ENCODE peak calls at places on chromosomes 5 and 9, in seven cellular contexts. One of them, this sample, is unnamed.

GRCh38 chr5:175809531-175810121 is 61.8 kb upstream of the CPLX2 start:
- DNase-seq in progenitor cell of endocrine pancreas: no peak
- DNase-seq in right atrium auricular region: no peak
- DNase-seq in epithelial cell of esophagus: no peak
- DNase-seq in lower lobe of right lung: no peak
- DNase-seq in A673: peak
- DNase-seq in epithelial cell of proximal tubule: no peak
- DNase-seq in this sample: no peak

GRCh38 chr9:98248737-98249474 is 6.5 kb downstream of the TBC1D2 start:
- DNase-seq in epithelial cell of esophagus: peak
- DNase-seq in lower lobe of right lung: peak
- DNase-seq in right atrium auricular region: peak
- DNase-seq in A673: no peak
- DNase-seq in epithelial cell of proximal tubule: peak
- DNase-seq in progenitor cell of endocrine pancreas: no peak
- DNase-seq in this sample: no peak

GRCh38 chr5:56147106-56147505 is 86.0 kb downstream of the ANKRD55 start:
- DNase-seq in A673: no peak
- DNase-seq in epithelial cell of esophagus: peak
- DNase-seq in epithelial cell of proximal tubule: no peak
- DNase-seq in progenitor cell of endocrine pancreas: no peak
- DNase-seq in lower lobe of right lung: no peak
- DNase-seq in right atrium auricular region: no peak
- DNase-seq in this sample: no peak

GRCh38 chr9:111969622-111970021 is 73.0 kb downstream of the UGCG start:
- DNase-seq in right atrium auricular region: no peak
- DNase-seq in epithelial cell of proximal tubule: no peak
- DNase-seq in A673: no peak
- DNase-seq in progenitor cell of endocrine pancreas: no peak
- DNase-seq in lower lobe of right lung: no peak
- DNase-seq in epithelial cell of esophagus: no peak
- DNase-seq in this sample: no peak

GRCh38 chr5:67577424-67577823 is 380.8 kb upstream of the CD180 start:
- DNase-seq in A673: peak
- DNase-seq in epithelial cell of proximal tubule: peak
- DNase-seq in progenitor cell of endocrine pancreas: no peak
- DNase-seq in epithelial cell of esophagus: peak
- DNase-seq in lower lobe of right lung: no peak
- DNase-seq in right atrium auricular region: no peak
- DNase-seq in this sample: no peak

GRCh38 chr9:137606734-137607138 is 1.2 kb downstream of the ARRDC1 start:
- DNase-seq in progenitor cell of endocrine pancreas: no peak
- DNase-seq in lower lobe of right lung: peak
- DNase-seq in A673: no peak
- DNase-seq in epithelial cell of proximal tubule: no peak
- DNase-seq in right atrium auricular region: no peak
- DNase-seq in epithelial cell of esophagus: no peak
- DNase-seq in this sample: no peak

GRCh38 chr9:95627802-95628201 is 111.0 kb upstream of the PTCH1 start:
- DNase-seq in progenitor cell of endocrine pancreas: no peak
- DNase-seq in epithelial cell of esophagus: peak
- DNase-seq in A673: peak
- DNase-seq in lower lobe of right lung: no peak
- DNase-seq in right atrium auricular region: no peak
- DNase-seq in epithelial cell of proximal tubule: no peak
- DNase-seq in this sample: no peak

GRCh38 chr5:57939335-57939734 is 456.7 kb upstream of the ACTBL2 start:
- DNase-seq in lower lobe of right lung: no peak
- DNase-seq in right atrium auricular region: no peak
- DNase-seq in progenitor cell of endocrine pancreas: no peak
- DNase-seq in epithelial cell of proximal tubule: no peak
- DNase-seq in epithelial cell of esophagus: no peak
- DNase-seq in A673: no peak
- DNase-seq in this sample: no peak

GRCh38 chr5:171616002-171616780 is 169.4 kb upstream of the SMIM23 start:
- DNase-seq in epithelial cell of esophagus: no peak
- DNase-seq in right atrium auricular region: no peak
- DNase-seq in lower lobe of right lung: no peak
- DNase-seq in A673: no peak
- DNase-seq in progenitor cell of endocrine pancreas: no peak
- DNase-seq in epithelial cell of proximal tubule: no peak
- DNase-seq in this sample: no peak

GRCh38 chr9:129435996-129436676 is 184.8 kb downstream of the C9orf50 start:
- DNase-seq in progenitor cell of endocrine pancreas: no peak
- DNase-seq in lower lobe of right lung: no peak
- DNase-seq in epithelial cell of esophagus: no peak
- DNase-seq in epithelial cell of proximal tubule: no peak
- DNase-seq in A673: no peak
- DNase-seq in right atrium auricular region: no peak
- DNase-seq in this sample: no peak

GRCh38 chr9:129435272-129435671 is 185.6 kb downstream of the C9orf50 start:
- DNase-seq in A673: no peak
- DNase-seq in right atrium auricular region: no peak
- DNase-seq in epithelial cell of esophagus: no peak
- DNase-seq in epithelial cell of proximal tubule: no peak
- DNase-seq in lower lobe of right lung: no peak
- DNase-seq in progenitor cell of endocrine pancreas: no peak
- DNase-seq in this sample: no peak

GRCh38 chr9:129439242-129439641 is 181.7 kb downstream of the C9orf50 start:
- DNase-seq in A673: no peak
- DNase-seq in epithelial cell of esophagus: no peak
- DNase-seq in epithelial cell of proximal tubule: no peak
- DNase-seq in right atrium auricular region: no peak
- DNase-seq in lower lobe of right lung: no peak
- DNase-seq in progenitor cell of endocrine pancreas: no peak
- DNase-seq in this sample: no peak

GRCh38 chr9:129436751-129437625 is 183.9 kb downstream of the C9orf50 start:
- DNase-seq in epithelial cell of proximal tubule: no peak
- DNase-seq in lower lobe of right lung: peak
- DNase-seq in progenitor cell of endocrine pancreas: no peak
- DNase-seq in epithelial cell of esophagus: peak
- DNase-seq in right atrium auricular region: peak
- DNase-seq in A673: peak
- DNase-seq in this sample: peak

DNA sequence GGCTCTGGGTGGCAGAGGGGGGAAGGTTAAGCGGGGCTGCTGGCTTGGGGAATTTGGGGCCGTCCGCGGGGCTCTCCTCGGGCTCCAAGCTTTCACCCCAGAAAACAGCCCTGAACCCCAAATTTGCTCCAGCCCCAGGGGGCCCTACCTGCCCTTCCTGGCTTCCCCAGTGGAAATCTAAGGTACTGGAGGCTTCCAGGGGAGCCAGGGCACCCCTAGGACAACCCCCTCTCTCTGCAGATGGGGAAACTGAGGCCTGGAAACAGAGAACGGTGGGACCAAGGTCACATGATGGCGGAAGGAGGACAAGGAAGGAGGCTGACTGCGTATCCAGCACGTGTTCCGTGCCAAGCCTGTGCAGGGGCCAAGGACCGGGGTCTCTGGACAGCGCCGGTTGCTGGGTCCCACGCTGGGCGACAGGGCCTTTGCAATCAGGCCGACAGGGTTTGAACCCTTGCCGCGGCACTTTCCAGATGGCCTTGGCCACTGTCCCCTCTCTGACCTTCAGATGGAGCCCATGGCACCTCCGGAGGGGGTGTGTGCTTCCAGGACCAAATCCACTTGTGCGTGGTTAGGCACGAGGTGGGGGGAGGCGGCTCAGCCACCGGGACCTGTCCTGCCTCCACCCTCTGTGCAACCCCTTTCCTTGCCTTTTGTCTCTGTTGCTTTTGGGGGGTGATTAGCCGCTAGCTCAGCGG is 183.1 kb downstream of the C9orf50 start:
- DNase-seq in lower lobe of right lung: no peak
- DNase-seq in A673: no peak
- DNase-seq in right atrium auricular region: peak
- DNase-seq in epithelial cell of proximal tubule: no peak
- DNase-seq in epithelial cell of esophagus: no peak
- DNase-seq in progenitor cell of endocrine pancreas: no peak
- DNase-seq in this sample: no peak
- TF ChIP-seq CTCF in lower lobe of right lung: no peak
- TF ChIP-seq CTCF in A673: no peak
- TF ChIP-seq CTCF in right atrium auricular region: no peak
- TF ChIP-seq CTCF in epithelial cell of proximal tubule: no peak
- TF ChIP-seq CTCF in epithelial cell of esophagus: no peak
- TF ChIP-seq CTCF in progenitor cell of endocrine pancreas: no peak
- TF ChIP-seq CTCF in this sample: no peak

GRCh38 chr5:149759986-149760699 is 30.0 kb downstream of the PPARGC1B start:
- DNase-seq in progenitor cell of endocrine pancreas: no peak
- DNase-seq in right atrium auricular region: no peak
- DNase-seq in epithelial cell of esophagus: no peak
- DNase-seq in A673: no peak
- DNase-seq in lower lobe of right lung: no peak
- DNase-seq in epithelial cell of proximal tubule: no peak
- DNase-seq in this sample: no peak
- TF ChIP-seq CTCF in progenitor cell of endocrine pancreas: no peak
- TF ChIP-seq CTCF in right atrium auricular region: no peak
- TF ChIP-seq CTCF in epithelial cell of esophagus: no peak
- TF ChIP-seq CTCF in A673: no peak
- TF ChIP-seq CTCF in lower lobe of right lung: no peak
- TF ChIP-seq CTCF in epithelial cell of proximal tubule: peak
- TF ChIP-seq CTCF in this sample: no peak

GRCh38 chr9:132439153-132439552 is 29.1 kb downstream of the CFAP77 start:
- DNase-seq in lower lobe of right lung: no peak
- DNase-seq in epithelial cell of proximal tubule: no peak
- DNase-seq in epithelial cell of esophagus: peak
- DNase-seq in A673: no peak
- DNase-seq in right atrium auricular region: no peak
- DNase-seq in progenitor cell of endocrine pancreas: no peak
- DNase-seq in this sample: no peak
- TF ChIP-seq CTCF in lower lobe of right lung: no peak
- TF ChIP-seq CTCF in epithelial cell of proximal tubule: no peak
- TF ChIP-seq CTCF in epithelial cell of esophagus: no peak
- TF ChIP-seq CTCF in A673: no peak
- TF ChIP-seq CTCF in right atrium auricular region: no peak
- TF ChIP-seq CTCF in progenitor cell of endocrine pancreas: no peak
- TF ChIP-seq CTCF in this sample: no peak

GRCh38 chr5:9425710-9426109 is 120.2 kb downstream of the SEMA5A start:
- DNase-seq in right atrium auricular region: no peak
- DNase-seq in lower lobe of right lung: no peak
- DNase-seq in A673: no peak
- DNase-seq in epithelial cell of proximal tubule: no peak
- DNase-seq in epithelial cell of esophagus: no peak
- DNase-seq in progenitor cell of endocrine pancreas: no peak
- DNase-seq in this sample: no peak
- TF ChIP-seq CTCF in right atrium auricular region: no peak
- TF ChIP-seq CTCF in lower lobe of right lung: no peak
- TF ChIP-seq CTCF in A673: no peak
- TF ChIP-seq CTCF in epithelial cell of proximal tubule: no peak
- TF ChIP-seq CTCF in epithelial cell of esophagus: no peak
- TF ChIP-seq CTCF in progenitor cell of endocrine pancreas: no peak
- TF ChIP-seq CTCF in this sample: no peak

DNA sequence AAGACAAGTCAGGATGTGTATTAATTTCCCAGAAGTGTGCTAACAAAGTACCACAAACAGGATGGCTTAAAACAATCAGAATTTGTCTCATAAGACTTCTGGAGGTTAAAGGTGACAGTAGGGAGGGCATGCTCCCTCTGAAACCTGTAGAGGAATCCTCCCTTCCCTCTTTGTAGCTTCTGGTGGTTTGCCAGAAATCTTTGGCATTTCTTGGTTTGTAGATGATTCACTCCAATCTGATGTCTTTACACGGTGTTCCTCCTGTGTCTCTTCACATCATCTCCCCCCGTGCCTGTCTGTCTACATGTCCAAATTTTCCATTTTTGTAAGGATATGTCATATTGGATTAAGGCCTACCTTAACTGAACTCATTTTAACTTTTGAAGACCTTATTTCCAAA is 471.5 kb downstream of the ZNF608 start:
- DNase-seq in A673: no peak
- DNase-seq in lower lobe of right lung: no peak
- DNase-seq in epithelial cell of esophagus: peak
- DNase-seq in progenitor cell of endocrine pancreas: no peak
- DNase-seq in epithelial cell of proximal tubule: peak
- DNase-seq in right atrium auricular region: no peak
- DNase-seq in this sample: no peak
- TF ChIP-seq CTCF in A673: no peak
- TF ChIP-seq CTCF in lower lobe of right lung: no peak
- TF ChIP-seq CTCF in epithelial cell of esophagus: no peak
- TF ChIP-seq CTCF in progenitor cell of endocrine pancreas: no peak
- TF ChIP-seq CTCF in epithelial cell of proximal tubule: no peak
- TF ChIP-seq CTCF in right atrium auricular region: no peak
- TF ChIP-seq CTCF in this sample: no peak

DNA sequence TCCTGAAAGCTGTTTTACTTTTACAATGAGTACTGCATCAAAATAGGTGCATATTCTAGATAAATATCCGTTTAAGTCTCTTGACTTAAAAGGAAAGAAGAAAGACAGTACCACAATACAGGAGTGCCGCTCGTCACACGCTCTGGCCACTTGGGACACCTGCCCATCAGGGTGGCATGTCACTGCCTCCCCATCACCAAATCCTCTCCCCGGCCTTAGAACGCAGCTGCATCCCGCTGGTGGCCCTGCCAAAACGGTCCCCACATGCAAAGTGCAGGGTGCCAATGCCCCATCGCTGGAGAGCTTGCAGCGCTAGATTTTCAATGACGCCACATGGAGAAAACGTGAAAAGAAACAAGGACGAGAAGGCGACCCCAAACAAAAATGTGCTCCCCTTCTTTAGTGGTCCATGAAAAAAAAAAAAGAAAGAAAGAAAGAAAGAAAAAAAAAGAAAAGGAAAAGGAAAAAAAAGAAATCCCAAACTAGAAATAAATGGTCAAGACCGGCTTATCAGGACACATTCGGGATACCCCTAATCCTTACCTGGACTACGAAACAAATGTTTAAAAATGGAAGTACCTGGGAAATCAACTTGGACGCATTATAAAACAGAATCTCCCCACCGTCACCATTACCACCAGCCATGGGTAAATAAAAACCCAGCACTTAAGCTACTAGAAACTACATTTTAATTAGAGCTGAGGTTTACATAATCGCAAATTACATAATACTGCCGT is 1.1 kb downstream of the ANKH start:
- DNase-seq in right atrium auricular region: no peak
- DNase-seq in epithelial cell of proximal tubule: no peak
- DNase-seq in progenitor cell of endocrine pancreas: no peak
- DNase-seq in A673: no peak
- DNase-seq in lower lobe of right lung: no peak
- DNase-seq in epithelial cell of esophagus: no peak
- DNase-seq in this sample: no peak
- TF ChIP-seq CTCF in right atrium auricular region: no peak
- TF ChIP-seq CTCF in epithelial cell of proximal tubule: no peak
- TF ChIP-seq CTCF in progenitor cell of endocrine pancreas: no peak
- TF ChIP-seq CTCF in A673: no peak
- TF ChIP-seq CTCF in lower lobe of right lung: no peak
- TF ChIP-seq CTCF in epithelial cell of esophagus: no peak
- TF ChIP-seq CTCF in this sample: no peak

GRCh38 chr5:71013575-71013974 is 11.6 kb downstream of the NAIP start:
- DNase-seq in epithelial cell of proximal tubule: no peak
- DNase-seq in lower lobe of right lung: no peak
- DNase-seq in right atrium auricular region: no peak
- DNase-seq in A673: peak
- DNase-seq in epithelial cell of esophagus: no peak
- DNase-seq in progenitor cell of endocrine pancreas: no peak
- DNase-seq in this sample: no peak
- TF ChIP-seq CTCF in epithelial cell of proximal tubule: no peak
- TF ChIP-seq CTCF in lower lobe of right lung: no peak
- TF ChIP-seq CTCF in right atrium auricular region: no peak
- TF ChIP-seq CTCF in A673: no peak
- TF ChIP-seq CTCF in epithelial cell of esophagus: no peak
- TF ChIP-seq CTCF in progenitor cell of endocrine pancreas: no peak
- TF ChIP-seq CTCF in this sample: no peak

GRCh38 chr9:107020040-107020530 is 157.1 kb downstream of the ZNF462 start:
- DNase-seq in epithelial cell of esophagus: peak
- DNase-seq in lower lobe of right lung: no peak
- DNase-seq in A673: peak
- DNase-seq in progenitor cell of endocrine pancreas: no peak
- DNase-seq in right atrium auricular region: no peak
- DNase-seq in epithelial cell of proximal tubule: peak
- DNase-seq in this sample: no peak
- TF ChIP-seq CTCF in epithelial cell of esophagus: no peak
- TF ChIP-seq CTCF in lower lobe of right lung: no peak
- TF ChIP-seq CTCF in A673: no peak
- TF ChIP-seq CTCF in progenitor cell of endocrine pancreas: no peak
- TF ChIP-seq CTCF in right atrium auricular region: no peak
- TF ChIP-seq CTCF in epithelial cell of proximal tubule: peak
- TF ChIP-seq CTCF in this sample: no peak

This sample was measured in mesothelial cell of epicardium.